ENCODE peak calls at places on chromosomes 16 and 17, in five cellular contexts. U is anterior cingulate cortex; W is caudate nucleus; G is stimulated activated naive CD8-positive, alpha-beta T cell treated with anti-CD3 and anti-CD28 coated beads, Interleukin-15, Interleukin-2, amounts not matched to agents 100 U/mL and 50 U/mL, for 24 hours; Q is tibial artery. T is an unnamed sample.

GRCh38 chr16:22325598-22326368 is 28.6 kb downstream of the POLR3E start:
- DNase-seq in Q (no peak), G (no peak), W (no peak), U (no peak), T (no peak)

GRCh38 chr17:44865921-44866320 is 18.2 kb downstream of the HIGD1B start:
- DNase-seq in U (no peak), Q (no peak), W (no peak), G (no peak), T (no peak)

GRCh38 chr17:38604479-38605229 is 1.1 kb downstream of the SRCIN1 start:
- DNase-seq in W (no peak), G (peak), Q (no peak), U (peak), T (no peak)

GRCh38 chr17:21034350-21035235 is 8.2 kb downstream of the USP22 start:
- DNase-seq in Q (no peak), G (peak), U (no peak), W (no peak), T (no peak)

GRCh38 chr16:79842197-79842596 is 241.7 kb upstream of the MAF start:
- DNase-seq in G (no peak), Q (no peak), W (no peak), U (no peak), T (no peak)

GRCh38 chr17:76721463-76721862 is 4.9 kb downstream of the JMJD6 start:
- DNase-seq in W (no peak), Q (no peak), G (no peak), U (no peak), T (no peak)

GRCh38 chr17:77462553-77463497 is 322.1 kb downstream of the SEC14L1 start:
- DNase-seq in W (no peak), U (no peak), Q (no peak), G (peak), T (no peak)

GRCh38 chr16:68492501-68493411 is 44.4 kb upstream of the SMPD3 start:
- DNase-seq in W (no peak), G (no peak), U (no peak), Q (no peak), T (no peak)

GRCh38 chr17:17151962-17152361 is 54.2 kb downstream of the PLD6 start:
- DNase-seq in G (peak), W (no peak), Q (peak), U (peak), T (peak)

GRCh38 chr17:19702231-19702641 is 14.1 kb downstream of the SLC47A2 start:
- DNase-seq in Q (no peak), W (no peak), U (no peak), G (no peak), T (no peak)

GRCh38 chr17:13266596-13266995 is 248.8 kb upstream of the ELAC2 start:
- DNase-seq in U (no peak), G (no peak), Q (no peak), W (no peak), T (no peak)

GRCh38 chr17:77396610-77397009 is 255.8 kb downstream of the SEC14L1 start:
- DNase-seq in G (no peak), U (no peak), Q (no peak), W (no peak), T (no peak)

GRCh38 chr17:78925234-78925633 is at the start of gene TIMP2:
- DNase-seq in Q (peak), W (peak), U (peak), G (peak), T (peak)

GRCh38 chr16:13999895-14000425 is 71.2 kb upstream of the MRTFB start:
- DNase-seq in Q (no peak), W (no peak), U (peak), G (no peak), T (peak)

GRCh38 chr17:2655526-2655925 is 56.0 kb downstream of the CLUH start:
- DNase-seq in U (no peak), G (no peak), W (no peak), Q (no peak), T (no peak)

GRCh38 chr16:75621170-75621477 is 2.0 kb downstream of the ADAT1 start:
- DNase-seq in W (no peak), Q (no peak), U (no peak), G (no peak), T (no peak)

GRCh38 chr16:87744750-87745514 is 20.9 kb downstream of the KLHDC4 start:
- DNase-seq in U (no peak), W (no peak), G (no peak), Q (no peak), T (no peak)

T was measured in ascending aorta.